ENCODE peak calls at places on chromosomes 5 and 9, in ten cellular contexts. One of them, this sample, is unnamed.

GRCh38 chr5:103808464-103809106 is 246.0 kb upstream of the NUDT12 start:
- DNase-seq in heart right ventricle: no peak
- DNase-seq in lower leg skin: no peak
- DNase-seq in IMR-90: peak; percentile 50
- DNase-seq in AG10803: peak; percentile 40
- DNase-seq in fibroblast of pulmonary artery: peak; percentile 55
- DNase-seq in astrocyte of the spinal cord: peak; percentile 69
- DNase-seq in tibial artery: no peak
- DNase-seq in AG09309: peak; percentile 1
- DNase-seq in PC-3: peak; percentile 85
- DNase-seq in this sample: peak; percentile 56

GRCh38 chr5:128154943-128155342 is 71.4 kb downstream of the SLC12A2 start:
- DNase-seq in heart right ventricle: no peak
- DNase-seq in lower leg skin: no peak
- DNase-seq in IMR-90: peak; percentile 5
- DNase-seq in AG10803: peak; percentile 67
- DNase-seq in fibroblast of pulmonary artery: peak; percentile 76
- DNase-seq in astrocyte of the spinal cord: no peak
- DNase-seq in tibial artery: no peak
- DNase-seq in AG09309: no peak
- DNase-seq in PC-3: no peak
- DNase-seq in this sample: peak; percentile 65

GRCh38 chr9:4787876-4788275 is 4.9 kb upstream of the RCL1 start:
- DNase-seq in heart right ventricle: no peak
- DNase-seq in lower leg skin: no peak
- DNase-seq in IMR-90: no peak
- DNase-seq in AG10803: no peak
- DNase-seq in fibroblast of pulmonary artery: no peak
- DNase-seq in astrocyte of the spinal cord: no peak
- DNase-seq in tibial artery: no peak
- DNase-seq in AG09309: no peak
- DNase-seq in PC-3: no peak
- DNase-seq in this sample: no peak

GRCh38 chr5:98599016-98599415 is 174.4 kb upstream of the RGMB start:
- DNase-seq in heart right ventricle: no peak
- DNase-seq in lower leg skin: no peak
- DNase-seq in IMR-90: peak; percentile 28
- DNase-seq in AG10803: peak; percentile 34
- DNase-seq in fibroblast of pulmonary artery: peak; percentile 55
- DNase-seq in astrocyte of the spinal cord: no peak
- DNase-seq in tibial artery: no peak
- DNase-seq in AG09309: no peak
- DNase-seq in PC-3: no peak
- DNase-seq in this sample: peak; percentile 28

GRCh38 chr5:126998201-126998631 is 32.1 kb downstream of the MARCHF3 start:
- DNase-seq in heart right ventricle: no peak
- DNase-seq in lower leg skin: no peak
- DNase-seq in IMR-90: peak; percentile 63
- DNase-seq in AG10803: peak; percentile 70
- DNase-seq in fibroblast of pulmonary artery: peak; percentile 22
- DNase-seq in astrocyte of the spinal cord: peak; percentile 64
- DNase-seq in tibial artery: no peak
- DNase-seq in AG09309: no peak
- DNase-seq in PC-3: no peak
- DNase-seq in this sample: peak; percentile 78

GRCh38 chr5:135232958-135233357 is 166.1 kb downstream of the MACROH2A1 start:
- DNase-seq in heart right ventricle: peak; percentile 25
- DNase-seq in lower leg skin: no peak
- DNase-seq in IMR-90: no peak
- DNase-seq in AG10803: no peak
- DNase-seq in fibroblast of pulmonary artery: no peak
- DNase-seq in astrocyte of the spinal cord: no peak
- DNase-seq in tibial artery: peak; percentile 79
- DNase-seq in AG09309: no peak
- DNase-seq in PC-3: no peak
- DNase-seq in this sample: no peak

GRCh38 chr5:139764250-139764791 is 31.3 kb upstream of the PSD2 start:
- DNase-seq in heart right ventricle: no peak
- DNase-seq in lower leg skin: no peak
- DNase-seq in IMR-90: no peak
- DNase-seq in AG10803: no peak
- DNase-seq in fibroblast of pulmonary artery: no peak
- DNase-seq in astrocyte of the spinal cord: peak; percentile 23
- DNase-seq in tibial artery: no peak
- DNase-seq in AG09309: no peak
- DNase-seq in PC-3: no peak
- DNase-seq in this sample: no peak

GRCh38 chr9:88628811-88629210 is 93.8 kb downstream of the NXNL2 start:
- DNase-seq in heart right ventricle: no peak
- DNase-seq in lower leg skin: no peak
- DNase-seq in IMR-90: peak; percentile 61
- DNase-seq in AG10803: peak; percentile 67
- DNase-seq in fibroblast of pulmonary artery: no peak
- DNase-seq in astrocyte of the spinal cord: no peak
- DNase-seq in tibial artery: no peak
- DNase-seq in AG09309: no peak
- DNase-seq in PC-3: no peak
- DNase-seq in this sample: no peak

GRCh38 chr9:126676102-126676684 is 62.5 kb downstream of the LMX1B start:
- DNase-seq in heart right ventricle: no peak
- DNase-seq in lower leg skin: no peak
- DNase-seq in IMR-90: no peak
- DNase-seq in AG10803: no peak
- DNase-seq in fibroblast of pulmonary artery: no peak
- DNase-seq in astrocyte of the spinal cord: no peak
- DNase-seq in tibial artery: no peak
- DNase-seq in AG09309: no peak
- DNase-seq in PC-3: no peak
- DNase-seq in this sample: no peak

GRCh38 chr5:98982880-98983279 is 54.1 kb upstream of the CHD1 start:
- DNase-seq in heart right ventricle: no peak
- DNase-seq in lower leg skin: no peak
- DNase-seq in IMR-90: no peak
- DNase-seq in AG10803: no peak
- DNase-seq in fibroblast of pulmonary artery: no peak
- DNase-seq in astrocyte of the spinal cord: no peak
- DNase-seq in tibial artery: no peak
- DNase-seq in AG09309: no peak
- DNase-seq in PC-3: no peak
- DNase-seq in this sample: no peak

GRCh38 chr9:13568446-13568845 is 289.0 kb upstream of the MPDZ start:
- DNase-seq in heart right ventricle: no peak
- DNase-seq in lower leg skin: no peak
- DNase-seq in IMR-90: no peak
- DNase-seq in AG10803: no peak
- DNase-seq in fibroblast of pulmonary artery: peak; percentile 43
- DNase-seq in astrocyte of the spinal cord: peak; percentile 5
- DNase-seq in tibial artery: no peak
- DNase-seq in AG09309: no peak
- DNase-seq in PC-3: no peak
- DNase-seq in this sample: peak; percentile 54
- H3K4me3 ChIP-seq in heart right ventricle: peak overlapping the region; percentile 2
- H3K4me3 ChIP-seq in lower leg skin: no peak overlapping the region
- H3K4me3 ChIP-seq in IMR-90: peak overlapping the region; percentile 19
- H3K4me3 ChIP-seq in AG10803: peak overlapping the region; percentile 43
- H3K4me3 ChIP-seq in fibroblast of pulmonary artery: peak overlapping the region; percentile 13
- H3K4me3 ChIP-seq in astrocyte of the spinal cord: peak overlapping the region; percentile 46
- H3K4me3 ChIP-seq in tibial artery: peak overlapping the region; percentile 41
- H3K4me3 ChIP-seq in AG09309: no peak overlapping the region
- H3K4me3 ChIP-seq in PC-3: no peak overlapping the region
- H3K4me3 ChIP-seq in this sample: peak overlapping the region; percentile 43

DNA sequence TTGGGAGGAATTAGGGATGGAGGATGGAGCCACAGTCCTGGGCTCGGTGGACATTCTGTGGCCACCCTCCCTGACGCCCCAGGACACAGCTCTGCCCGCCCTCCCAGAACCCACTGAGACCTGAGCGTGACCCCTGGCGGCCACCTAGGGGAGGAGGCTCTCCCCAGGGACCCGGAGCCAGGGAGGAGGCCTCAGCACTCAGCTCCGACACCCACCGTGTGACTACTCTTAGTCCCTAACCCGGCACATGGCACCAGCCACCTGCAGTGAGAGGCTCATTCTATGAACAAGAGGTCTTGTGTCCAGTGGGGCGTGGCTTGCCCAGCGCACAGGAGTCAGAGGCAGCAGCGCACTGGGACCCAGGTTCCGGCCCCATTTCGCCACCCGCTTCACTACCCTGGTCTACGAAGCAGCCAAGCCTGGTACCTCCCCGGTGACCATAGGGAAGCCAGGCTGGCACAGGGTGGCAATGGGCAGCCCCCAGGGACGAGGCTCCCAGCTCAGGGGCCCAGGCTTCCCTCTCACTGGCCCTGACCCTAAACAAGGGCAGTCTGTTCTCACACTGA is 10.2 kb downstream of the SARDH start:
- DNase-seq in heart right ventricle: no peak
- DNase-seq in lower leg skin: peak; percentile 76
- DNase-seq in IMR-90: no peak
- DNase-seq in AG10803: no peak
- DNase-seq in fibroblast of pulmonary artery: no peak
- DNase-seq in astrocyte of the spinal cord: no peak
- DNase-seq in tibial artery: peak; percentile 51
- DNase-seq in AG09309: no peak
- DNase-seq in PC-3: no peak
- DNase-seq in this sample: no peak
- TF ChIP-seq CTCF in heart right ventricle: no peak
- TF ChIP-seq CTCF in lower leg skin: no peak
- TF ChIP-seq CTCF in IMR-90: no peak
- TF ChIP-seq CTCF in AG10803: no peak
- TF ChIP-seq CTCF in fibroblast of pulmonary artery: no peak
- TF ChIP-seq CTCF in astrocyte of the spinal cord: no peak
- TF ChIP-seq CTCF in tibial artery: no peak
- TF ChIP-seq CTCF in AG09309: no peak
- TF ChIP-seq CTCF in PC-3: no peak
- TF ChIP-seq CTCF in this sample: no peak

DNA sequence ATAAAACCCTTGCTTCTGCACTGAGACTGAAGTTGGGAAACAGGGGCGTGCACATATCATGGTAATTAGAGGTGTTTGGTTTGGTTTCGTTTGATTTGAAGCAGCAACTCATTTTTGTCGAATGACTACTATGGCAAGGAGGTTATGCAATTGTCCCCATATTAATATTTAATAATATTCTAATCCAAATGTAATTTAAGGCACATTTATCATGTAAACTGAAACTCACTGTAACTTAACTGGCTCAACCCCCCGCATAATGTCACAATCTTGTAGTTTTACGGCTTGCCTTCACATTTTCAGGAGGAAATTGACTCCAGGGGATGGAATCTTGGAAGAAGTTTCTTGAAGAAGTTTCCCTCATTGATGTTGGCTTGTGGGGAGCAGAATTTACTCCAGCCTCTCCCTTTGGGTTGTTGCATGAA is 12.5 kb downstream of the ZNF366 start:
- DNase-seq in heart right ventricle: no peak
- DNase-seq in lower leg skin: no peak
- DNase-seq in IMR-90: no peak
- DNase-seq in AG10803: peak; percentile 87
- DNase-seq in fibroblast of pulmonary artery: peak; percentile 46
- DNase-seq in astrocyte of the spinal cord: no peak
- DNase-seq in tibial artery: no peak
- DNase-seq in AG09309: peak; percentile 59
- DNase-seq in PC-3: no peak
- DNase-seq in this sample: peak; percentile 64
- H3K4me3 ChIP-seq in heart right ventricle: no peak overlapping the region
- H3K4me3 ChIP-seq in lower leg skin: no peak overlapping the region
- H3K4me3 ChIP-seq in IMR-90: no peak overlapping the region
- H3K4me3 ChIP-seq in AG10803: peak overlapping the region; percentile 15
- H3K4me3 ChIP-seq in fibroblast of pulmonary artery: no peak overlapping the region
- H3K4me3 ChIP-seq in astrocyte of the spinal cord: no peak overlapping the region
- H3K4me3 ChIP-seq in tibial artery: no peak overlapping the region
- H3K4me3 ChIP-seq in AG09309: no peak overlapping the region
- H3K4me3 ChIP-seq in PC-3: no peak overlapping the region
- H3K4me3 ChIP-seq in this sample: no peak overlapping the region

DNA sequence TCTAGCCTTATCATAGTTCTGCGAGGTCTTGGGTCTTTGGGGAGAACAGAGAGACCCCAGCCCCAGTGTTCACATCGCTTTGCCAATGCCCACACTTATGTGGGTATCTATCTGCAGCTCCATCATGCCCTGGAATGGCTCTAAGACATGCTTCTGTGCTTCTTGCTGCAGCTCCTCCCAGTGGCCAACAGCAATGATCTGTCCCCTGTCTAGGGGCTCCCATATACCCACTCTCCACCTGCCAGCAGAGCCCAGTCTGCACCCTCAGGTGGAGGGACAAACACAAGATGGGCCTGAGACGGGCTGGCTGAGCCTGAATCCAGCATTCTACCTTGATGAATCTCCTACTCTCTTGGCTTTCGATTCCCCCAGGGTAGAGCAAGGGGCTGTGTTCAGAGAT is 14.6 kb upstream of the DAP start:
- DNase-seq in heart right ventricle: no peak
- DNase-seq in lower leg skin: no peak
- DNase-seq in IMR-90: no peak
- DNase-seq in AG10803: no peak
- DNase-seq in fibroblast of pulmonary artery: no peak
- DNase-seq in astrocyte of the spinal cord: no peak
- DNase-seq in tibial artery: no peak
- DNase-seq in AG09309: no peak
- DNase-seq in PC-3: no peak
- DNase-seq in this sample: no peak
- TF ChIP-seq CTCF in heart right ventricle: no peak
- TF ChIP-seq CTCF in lower leg skin: no peak
- TF ChIP-seq CTCF in IMR-90: no peak
- TF ChIP-seq CTCF in AG10803: no peak
- TF ChIP-seq CTCF in fibroblast of pulmonary artery: no peak
- TF ChIP-seq CTCF in astrocyte of the spinal cord: no peak
- TF ChIP-seq CTCF in tibial artery: no peak
- TF ChIP-seq CTCF in AG09309: no peak
- TF ChIP-seq CTCF in PC-3: peak; percentile 43
- TF ChIP-seq CTCF in this sample: no peak

DNA sequence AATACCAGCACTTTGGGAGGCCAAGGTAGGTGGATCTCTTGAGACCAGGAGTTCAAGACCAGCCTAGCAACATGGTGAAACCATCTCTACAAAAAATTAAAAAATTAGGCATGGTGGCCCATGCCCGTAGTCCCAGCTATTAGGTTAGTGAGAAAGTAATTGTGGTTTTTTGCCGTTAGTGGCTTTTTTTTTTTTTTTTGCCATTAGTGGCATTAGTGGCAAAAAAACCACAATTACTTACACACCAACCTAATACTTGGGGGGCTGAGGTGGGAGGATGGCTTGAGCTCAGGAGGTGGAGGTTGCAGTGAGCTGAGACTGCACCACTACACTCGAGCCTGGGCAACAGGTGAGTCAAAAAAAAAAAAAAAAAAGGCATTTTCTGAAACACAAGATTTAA is 27.8 kb downstream of the MLANA start:
- DNase-seq in heart right ventricle: no peak
- DNase-seq in lower leg skin: no peak
- DNase-seq in IMR-90: no peak
- DNase-seq in AG10803: no peak
- DNase-seq in fibroblast of pulmonary artery: no peak
- DNase-seq in astrocyte of the spinal cord: no peak
- DNase-seq in tibial artery: no peak
- DNase-seq in AG09309: no peak
- DNase-seq in PC-3: no peak
- DNase-seq in this sample: no peak
- H3K4me3 ChIP-seq in heart right ventricle: no peak overlapping the region
- H3K4me3 ChIP-seq in lower leg skin: no peak overlapping the region
- H3K4me3 ChIP-seq in IMR-90: no peak overlapping the region
- H3K4me3 ChIP-seq in AG10803: no peak overlapping the region
- H3K4me3 ChIP-seq in fibroblast of pulmonary artery: no peak overlapping the region
- H3K4me3 ChIP-seq in astrocyte of the spinal cord: no peak overlapping the region
- H3K4me3 ChIP-seq in tibial artery: no peak overlapping the region
- H3K4me3 ChIP-seq in AG09309: no peak overlapping the region
- H3K4me3 ChIP-seq in PC-3: no peak overlapping the region
- H3K4me3 ChIP-seq in this sample: no peak overlapping the region

This sample was measured in foreskin fibroblast.